ENCODE peak calls at places on chromosome 11, in six cellular contexts. K is lung, C is psoas muscle, N is adrenal gland, M is prostate gland, G is astrocyte of the spinal cord. S is an unnamed sample.

GRCh38 chr11:15824060-15824459 is 532.3 kb downstream of the SOX6 start:
- DNase-seq in C (no peak), M (no peak), G (no peak), K (no peak), N (no peak), S (no peak)

GRCh38 chr11:99934008-99934407 is 753.1 kb upstream of the ARHGAP42 start:
- DNase-seq in N (no peak), G (peak), M (no peak), K (no peak), C (no peak), S (no peak)

GRCh38 chr11:61533401-61533800 is 24.9 kb downstream of the LRRC10B start:
- DNase-seq in K (no peak), N (no peak), M (peak), C (no peak), G (no peak), S (no peak)

GRCh38 chr11:114321621-114322257 is 25.5 kb downstream of the NNMT start:
- DNase-seq in M (no peak), G (peak), K (no peak), C (peak), N (no peak), S (peak)

GRCh38 chr11:16785520-16786128 is 47.2 kb downstream of the C11orf58 start:
- DNase-seq in K (peak), N (peak), M (peak), G (peak), C (no peak), S (peak)

GRCh38 chr11:117950320-117950719 is 21.1 kb upstream of the TMPRSS13 start:
- DNase-seq in M (no peak), K (peak), G (no peak), C (no peak), N (no peak), S (no peak)

GRCh38 chr11:118115048-118115447 is 28.3 kb upstream of the SMIM35 start:
- DNase-seq in M (no peak), K (no peak), G (no peak), C (no peak), N (no peak), S (no peak)

GRCh38 chr11:2363816-2364370 is 13.2 kb upstream of the CD81 start:
- DNase-seq in K (no peak), N (no peak), G (no peak), C (no peak), M (no peak), S (no peak)

GRCh38 chr11:32602657-32603410 is 19.2 kb downstream of the EIF3M start:
- DNase-seq in C (no peak), M (no peak), K (no peak), G (peak), N (no peak), S (no peak)

GRCh38 chr11:2138075-2138435 is 1.1 kb downstream of the IGF2 start:
- DNase-seq in K (no peak), N (no peak), G (no peak), M (no peak), C (peak), S (no peak)

GRCh38 chr11:129546266-129546665 is 170.6 kb downstream of the BARX2 start:
- DNase-seq in K (no peak), G (no peak), C (no peak), M (no peak), N (no peak), S (no peak)

GRCh38 chr11:74933765-74934164 is 15.1 kb downstream of the XRRA1 start:
- DNase-seq in C (no peak), N (no peak), M (no peak), K (no peak), G (no peak), S (no peak)

GRCh38 chr11:79076526-79077115 is 364.2 kb downstream of the TENM4 start:
- DNase-seq in K (no peak), C (no peak), N (peak), M (peak), G (no peak), S (peak)

GRCh38 chr11:3014314-3014938 is 22.3 kb upstream of the NAP1L4 start:
- DNase-seq in K (no peak), G (peak), C (no peak), N (no peak), M (no peak), S (no peak)

GRCh38 chr11:33659370-33660139 is 41.1 kb downstream of the C11orf91 start:
- DNase-seq in G (no peak), K (no peak), C (no peak), M (no peak), N (no peak), S (no peak)

GRCh38 chr11:93775289-93775688 is 8.8 kb upstream of the MED17 start:
- DNase-seq in C (no peak), M (no peak), K (no peak), N (no peak), G (no peak), S (no peak)

GRCh38 chr11:20080032-20080685 is 80.1 kb downstream of the DBX1 start:
- DNase-seq in G (no peak), C (no peak), M (no peak), N (no peak), K (no peak), S (no peak)

GRCh38 chr11:127224276-127224675 is 223.7 kb upstream of the KIRREL3 start:
- DNase-seq in G (no peak), M (no peak), K (no peak), N (no peak), C (no peak), S (no peak)

GRCh38 chr11:109480251-109480650 is 58.3 kb downstream of the C11orf87 start:
- DNase-seq in N (no peak), K (no peak), C (no peak), G (no peak), M (no peak), S (no peak)

GRCh38 chr11:95913830-95914229 is 10.1 kb downstream of the MTMR2 start:
- DNase-seq in C (no peak), M (no peak), K (no peak), G (no peak), N (no peak), S (no peak)

GRCh38 chr11:111739299-111739698 is 26.9 kb downstream of the PPP2R1B start:
- DNase-seq in K (no peak), M (no peak), N (no peak), C (no peak), G (no peak), S (no peak)

GRCh38 chr11:36268337-36268931 is 20.8 kb downstream of the COMMD9 start:
- DNase-seq in C (no peak), K (no peak), N (no peak), M (no peak), G (no peak), S (no peak)

GRCh38 chr11:111776398-111777093 is 10.4 kb upstream of the PPP2R1B start:
- DNase-seq in C (no peak), N (no peak), K (no peak), M (no peak), G (no peak), S (no peak)

GRCh38 chr11:15119352-15119751 is 4.6 kb downstream of the INSC start:
- DNase-seq in M (no peak), K (no peak), C (no peak), G (no peak), N (no peak), S (no peak)

GRCh38 chr11:119607726-119608125 is 121.3 kb downstream of the NECTIN1 start:
- DNase-seq in K (no peak), N (no peak), G (no peak), M (no peak), C (no peak), S (no peak)

DNA sequence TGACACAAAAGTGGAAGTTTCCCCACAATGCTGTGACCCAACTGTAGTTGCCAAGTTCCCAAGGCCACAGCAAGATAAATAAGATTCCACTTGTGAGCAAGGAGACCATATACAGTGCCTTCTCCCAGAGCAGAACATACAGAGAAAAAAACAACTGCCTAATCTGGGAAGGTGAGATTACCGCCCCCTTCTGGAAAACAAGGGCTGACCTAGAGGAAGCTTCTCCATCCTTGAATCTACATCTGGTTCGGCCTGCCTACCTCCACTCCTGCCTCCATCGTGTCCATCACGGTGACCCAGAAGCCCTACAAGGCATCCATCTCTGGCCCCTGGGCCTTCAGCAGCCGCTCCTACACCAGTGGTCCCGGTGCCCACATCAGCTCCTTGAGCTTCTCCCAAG is 6.1 kb upstream of the RNASEH2C start:
- DNase-seq in G (no peak), K (no peak), N (no peak), M (no peak), C (no peak), S (no peak)
- TF ChIP-seq CTCF in G (no peak), K (no peak), N (no peak), M (no peak), C (no peak), S (no peak)

GRCh38 chr11:66341502-66342126 is 3.3 kb downstream of the BRMS1 start:
- DNase-seq in G (no peak), C (peak), K (no peak), N (no peak), M (no peak), S (no peak)
- TF ChIP-seq CTCF in G (no peak), C (no peak), K (no peak), N (no peak), M (no peak), S (no peak)

GRCh38 chr11:18853086-18853720 is 61.6 kb upstream of the PTPN5 start:
- DNase-seq in M (peak), K (no peak), N (no peak), C (no peak), G (peak), S (no peak)
- TF ChIP-seq CTCF in M (no peak), K (no peak), N (peak), C (no peak), G (peak), S (no peak)

DNA sequence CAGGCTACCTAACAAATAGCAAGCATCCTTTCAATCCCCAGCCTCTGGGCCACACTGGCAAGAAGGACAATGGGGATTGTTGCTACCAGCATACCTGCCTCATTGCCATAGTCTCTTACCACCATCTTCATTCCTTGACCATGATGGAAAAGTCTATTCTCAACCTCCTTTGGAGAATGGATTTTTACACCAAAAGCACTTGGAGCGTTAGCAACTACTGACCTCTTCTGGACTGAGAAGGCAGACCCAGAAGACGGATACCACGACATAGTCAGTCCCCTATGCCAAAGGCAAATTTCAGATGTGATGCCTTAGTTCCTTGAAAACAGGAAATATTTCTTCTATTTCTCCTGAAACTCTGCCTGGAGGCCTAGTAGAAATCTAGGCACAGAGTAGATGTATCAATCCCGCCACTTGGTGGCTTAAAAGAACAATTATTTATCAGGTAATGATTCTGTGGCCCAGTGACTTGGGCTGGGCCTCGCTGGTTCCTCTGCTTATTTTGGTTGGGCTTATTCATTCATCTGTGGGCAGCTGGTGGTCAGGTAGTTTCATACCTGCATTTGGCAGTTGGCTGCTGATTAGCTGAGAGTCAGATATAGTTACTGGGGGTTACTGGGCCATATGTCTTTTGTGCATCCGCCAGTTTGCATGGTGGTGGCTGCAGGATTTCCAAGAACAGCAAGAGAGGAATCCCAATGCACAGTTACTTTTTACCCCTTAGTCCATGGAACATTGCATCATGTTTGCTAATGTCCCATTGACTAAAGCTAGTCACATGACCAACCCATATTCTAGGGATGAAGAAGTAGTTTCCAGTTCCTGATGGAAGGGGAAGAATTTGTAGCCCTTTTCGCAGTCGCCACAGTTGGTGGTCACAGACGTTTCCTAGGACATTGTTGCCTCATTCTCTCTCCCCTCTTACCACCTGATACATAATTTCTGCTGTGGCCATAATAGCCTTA is 75.2 kb downstream of the DHCR7 start:
- DNase-seq in K (no peak), M (no peak), G (peak), N (no peak), C (no peak), S (no peak)
- TF ChIP-seq CTCF in K (no peak), M (no peak), G (peak), N (no peak), C (peak), S (peak)

GRCh38 chr11:46671958-46672315 is 28.5 kb downstream of the ARHGAP1 start:
- DNase-seq in K (no peak), G (no peak), M (no peak), N (no peak), C (no peak), S (no peak)

GRCh38 chr11:46666982-46667590 is 33.3 kb downstream of the ARHGAP1 start:
- DNase-seq in C (peak), N (no peak), M (no peak), G (no peak), K (no peak), S (no peak)

GRCh38 chr11:46672381-46672839 is 28.0 kb downstream of the ARHGAP1 start:
- DNase-seq in G (no peak), K (no peak), M (no peak), N (no peak), C (no peak), S (no peak)

GRCh38 chr11:46668480-46669085 is 31.8 kb downstream of the ARHGAP1 start:
- DNase-seq in K (no peak), G (no peak), C (no peak), N (no peak), M (no peak), S (no peak)

DNA sequence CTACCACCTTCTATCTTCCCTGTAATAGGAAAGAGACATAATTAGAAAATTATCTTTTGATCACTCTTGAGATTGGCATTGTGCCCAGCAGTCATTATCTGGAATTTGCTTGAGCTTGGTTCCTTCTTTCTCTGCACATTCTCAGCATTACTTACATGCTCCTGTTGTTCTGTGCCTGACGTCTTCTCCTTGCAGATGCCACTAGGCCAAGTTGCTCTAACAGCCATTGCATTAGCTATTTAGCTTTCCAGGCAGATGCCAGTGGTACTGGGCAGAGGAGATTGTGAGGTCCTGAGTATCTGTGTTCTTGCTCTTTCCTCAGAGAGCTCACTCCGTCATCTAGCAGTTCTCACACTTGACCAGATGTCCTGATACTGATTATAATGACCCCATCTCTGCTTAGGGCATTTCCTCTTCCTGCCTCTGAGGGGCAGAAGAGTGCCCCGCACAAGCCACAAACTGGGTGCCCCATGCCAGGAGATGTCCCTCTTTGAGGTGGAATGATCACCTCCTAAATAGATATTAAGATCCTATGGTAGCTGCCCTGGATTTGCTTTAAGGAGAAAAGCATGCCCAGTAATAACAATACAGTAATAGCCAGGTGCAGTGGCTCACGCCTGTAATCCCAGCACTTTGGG is 30.7 kb downstream of the ARHGAP1 start:
- DNase-seq in C (no peak), M (no peak), G (no peak), K (no peak), N (no peak), S (no peak)
- TF ChIP-seq CTCF in C (peak), M (no peak), G (peak), K (no peak), N (peak), S (no peak)

GRCh38 chr11:67364169-67364568 is 9.2 kb downstream of the CLCF1 start:
- DNase-seq in K (no peak), G (no peak), C (no peak), N (no peak), M (no peak), S (no peak)
- TF ChIP-seq CTCF in K (no peak), G (no peak), C (no peak), N (no peak), M (no peak), S (no peak)